ENCODE peak calls at places on chromosome 7, in nine cellular contexts. N is NCI-H69, L is skeletal muscle cell, I is GM04503, Y is M059J, M is fibroblast of villous mesenchyme, V is GM13976, H is HEK293T, X is Peyer's patch. F is an unnamed sample.

GRCh38 chr7:70384891-70385290 is 747.1 kb upstream of the GALNT17 start:
- DNase-seq in M (peak), N (peak), Y (peak), V (no peak), X (no peak), H (no peak), L (peak), I (peak), F (no peak)

GRCh38 chr7:151416921-151417320 is 7.1 kb upstream of the WDR86 start:
- DNase-seq in X (no peak), Y (no peak), V (no peak), I (no peak), N (no peak), H (no peak), M (peak), L (no peak), F (no peak)

GRCh38 chr7:15561840-15562239 is at the start of gene AGMO:
- DNase-seq in L (peak), M (no peak), N (peak), V (no peak), I (no peak), X (peak), H (no peak), Y (no peak), F (no peak)

GRCh38 chr7:41656357-41656756 is 46.5 kb downstream of the INHBA start:
- DNase-seq in Y (peak), L (peak), H (no peak), X (no peak), V (no peak), I (peak), M (peak), N (no peak), F (no peak)

GRCh38 chr7:44994877-44995554 is 5.0 kb upstream of the CCM2 start:
- DNase-seq in L (no peak), X (no peak), M (no peak), V (no peak), I (no peak), H (no peak), Y (no peak), N (no peak), F (no peak)

GRCh38 chr7:37732880-37733279 is 49.3 kb downstream of the GPR141 start:
- DNase-seq in H (no peak), I (no peak), X (no peak), N (no peak), V (no peak), Y (no peak), M (no peak), L (no peak), F (no peak)

GRCh38 chr7:116715087-116715486 is 43.1 kb downstream of the MET start:
- DNase-seq in V (no peak), Y (peak), M (peak), I (peak), X (no peak), L (no peak), H (no peak), N (no peak), F (no peak)

GRCh38 chr7:140146574-140146973 is 30.2 kb downstream of the KDM7A start:
- DNase-seq in L (no peak), H (no peak), I (no peak), V (no peak), Y (no peak), X (no peak), M (no peak), N (no peak), F (no peak)

GRCh38 chr7:13542451-13542850 is 447.0 kb downstream of the ETV1 start:
- DNase-seq in Y (no peak), M (no peak), L (no peak), V (no peak), I (no peak), X (no peak), N (no peak), H (no peak), F (no peak)

GRCh38 chr7:100190059-100190711 is 12.5 kb downstream of the STAG3 start:
- DNase-seq in L (no peak), I (no peak), H (no peak), M (peak), N (peak), V (no peak), Y (no peak), X (no peak), F (peak)

GRCh38 chr7:452230-452751 is 67.4 kb downstream of the PDGFA start:
- DNase-seq in N (no peak), L (no peak), Y (no peak), X (no peak), I (peak), M (peak), V (peak), H (no peak), F (no peak)

GRCh38 chr7:85062651-85063050 is 124.2 kb downstream of the SEMA3D start:
- DNase-seq in N (no peak), Y (no peak), X (no peak), H (no peak), I (no peak), M (no peak), L (no peak), V (no peak), F (no peak)

GRCh38 chr7:18040196-18040595 is 12.6 kb upstream of the PRPS1L1 start:
- DNase-seq in Y (peak), L (peak), X (no peak), N (no peak), I (no peak), M (peak), V (no peak), H (no peak), F (no peak)

GRCh38 chr7:155685070-155685790 is 40.8 kb downstream of the RBM33 start:
- DNase-seq in L (no peak), M (no peak), X (no peak), V (no peak), I (no peak), N (no peak), Y (no peak), H (no peak), F (no peak)

GRCh38 chr7:156515911-156516790 is 124.4 kb upstream of the RNF32 start:
- DNase-seq in H (no peak), X (peak), L (no peak), V (no peak), M (no peak), Y (no peak), I (no peak), N (peak), F (no peak)

GRCh38 chr7:65438593-65438992 is 64.9 kb downstream of the ZNF92 start:
- DNase-seq in X (no peak), L (peak), N (no peak), Y (peak), V (no peak), I (peak), H (no peak), M (peak), F (no peak)

GRCh38 chr7:81081626-81082025 is 162.8 kb upstream of the SEMA3C start:
- DNase-seq in H (no peak), M (no peak), I (no peak), X (no peak), V (no peak), Y (no peak), L (no peak), N (no peak), F (no peak)

GRCh38 chr7:66845382-66846095 is 75.5 kb upstream of the TMEM248 start:
- DNase-seq in N (no peak), Y (no peak), I (no peak), H (no peak), X (no peak), V (no peak), M (no peak), L (no peak), F (no peak)

GRCh38 chr7:151757274-151757673 is 119.6 kb downstream of the PRKAG2 start:
- DNase-seq in I (peak), V (no peak), L (no peak), M (peak), X (no peak), H (no peak), Y (peak), N (no peak), F (no peak)

GRCh38 chr7:51034531-51035264 is 252.0 kb upstream of the GRB10 start:
- DNase-seq in X (no peak), M (peak), I (no peak), V (no peak), N (peak), Y (peak), H (no peak), L (peak), F (no peak)

GRCh38 chr7:42414028-42414427 is 177.0 kb upstream of the GLI3 start:
- DNase-seq in V (no peak), N (no peak), H (no peak), L (no peak), I (no peak), M (no peak), X (no peak), Y (peak), F (no peak)

GRCh38 chr7:2193120-2193519 is 39.6 kb downstream of the MAD1L1 start:
- DNase-seq in L (no peak), N (peak), V (no peak), M (no peak), H (no peak), I (no peak), Y (no peak), X (no peak), F (no peak)

GRCh38 chr7:665251-665650 is 61.2 kb upstream of the DNAAF5 start:
- DNase-seq in H (no peak), V (no peak), L (no peak), X (no peak), Y (no peak), I (peak), N (no peak), M (peak), F (no peak)

GRCh38 chr7:82444220-82445049 is 858 bp upstream of the CACNA2D1 start:
- DNase-seq in Y (no peak), X (peak), I (no peak), V (no peak), H (peak), L (no peak), M (no peak), N (peak), F (no peak)

GRCh38 chr7:116953727-116954442 is 584 bp downstream of the ST7 start:
- DNase-seq in X (peak), V (peak), M (peak), H (peak), L (peak), N (peak), Y (peak), I (peak), F (peak)

GRCh38 chr7:116733924-116734591 is 62.1 kb downstream of the MET start:
- DNase-seq in V (no peak), M (no peak), H (no peak), I (no peak), Y (no peak), N (no peak), L (no peak), X (no peak), F (no peak)

GRCh38 chr7:159039716-159040115 is 105.0 kb downstream of the VIPR2 start:
- DNase-seq in N (no peak), M (no peak), L (no peak), I (no peak), H (no peak), X (no peak), V (no peak), Y (no peak), F (no peak)

GRCh38 chr7:75743455-75743859 is 4.7 kb upstream of the HIP1 start:
- DNase-seq in V (no peak), N (peak), X (no peak), L (no peak), M (peak), H (no peak), I (no peak), Y (peak), F (no peak)

GRCh38 chr7:7119668-7120208 is 62.6 kb upstream of the C1GALT1 start:
- DNase-seq in L (no peak), N (peak), Y (no peak), H (no peak), X (no peak), I (no peak), M (no peak), V (no peak), F (no peak)

GRCh38 chr7:139109188-139109982 is at the start of gene ZC3HAV1:
- DNase-seq in I (peak), Y (peak), N (peak), V (peak), L (peak), M (peak), H (peak), X (peak), F (peak)

GRCh38 chr7:138992052-138992531 is 10.9 kb upstream of the KIAA1549 start:
- DNase-seq in L (peak), I (peak), H (no peak), X (no peak), N (no peak), V (no peak), Y (peak), M (no peak), F (no peak)

GRCh38 chr7:150877545-150877944 is 25.2 kb downstream of the AOC1 start:
- DNase-seq in H (peak), M (no peak), N (peak), Y (no peak), L (no peak), X (no peak), I (no peak), V (no peak), F (no peak)